ENCODE peak calls at places on chromosomes 5 and 9, in five cellular contexts. Z is left colon; J is stimulated activated naive B cell treated with anti-CD40 and anti-IgM and Interleukin-4, amounts not matched to agents 10 μg/mL and 1 μg/mL and 100 μg/mL, for 72 hours; S is activated T-helper 17 cell treated with anti-CD3 and anti-CD28 coated beads, Interleukin-2, amount 50 U/mL, for 72 hours; P is HepG2. N is an unnamed sample.

GRCh38 chr9:36187414-36187813 is 3.3 kb upstream of the CLTA start:
- ATAC-seq in Z (no peak), J (no peak), S (no peak), P (no peak), N (no peak)

GRCh38 chr9:95060246-95060645 is 257.3 kb downstream of the FANCC start:
- ATAC-seq in Z (no peak), J (no peak), S (no peak), P (no peak), N (no peak)

GRCh38 chr5:137836997-137837396 is 30.7 kb upstream of the MYOT start:
- ATAC-seq in Z (no peak), J (no peak), S (no peak), P (no peak), N (no peak)

GRCh38 chr5:172499287-172499686 is 45.0 kb upstream of the SH3PXD2B start:
- ATAC-seq in Z (no peak), J (no peak), S (no peak), P (no peak), N (no peak)

GRCh38 chr5:39412995-39413394 is 11.8 kb downstream of the DAB2 start:
- ATAC-seq in Z (no peak), J (no peak), S (no peak), P (peak; percentile 97), N (no peak)

GRCh38 chr5:54360089-54360488 is 49.7 kb upstream of the ARL15 start:
- ATAC-seq in Z (peak; percentile 14), J (no peak), S (no peak), P (no peak), N (no peak)

GRCh38 chr5:168931638-168932345 is 352.6 kb upstream of the PANK3 start:
- ATAC-seq in Z (no peak), J (peak; percentile 57), S (peak; percentile 54), P (no peak), N (no peak)

GRCh38 chr5:161376034-161376433 is 170.5 kb downstream of the GABRB2 start:
- ATAC-seq in Z (no peak), J (no peak), S (no peak), P (no peak), N (no peak)

GRCh38 chr5:179623001-179623905 is at the start of gene HNRNPH1:
- ATAC-seq in Z (peak; percentile 84), J (peak; percentile 83), S (peak; percentile 76), P (peak; percentile 62), N (peak; percentile 69)

GRCh38 chr9:33143241-33143642 is 23.9 kb downstream of the B4GALT1 start:
- ATAC-seq in Z (no peak), J (peak; percentile 62), S (peak; percentile 66), P (no peak), N (no peak)

GRCh38 chr9:116656977-116657376 is 30.1 kb upstream of the TRIM32 start:
- ATAC-seq in Z (no peak), J (no peak), S (no peak), P (no peak), N (no peak)

GRCh38 chr5:160354666-160355065 is 15.8 kb downstream of the C1QTNF2 start:
- ATAC-seq in Z (no peak), J (no peak), S (no peak), P (no peak), N (no peak)

GRCh38 chr9:87499455-87500015 is 1.9 kb downstream of the DAPK1 start:
- ATAC-seq in Z (no peak), J (no peak), S (no peak), P (no peak), N (no peak)

GRCh38 chr5:126178521-126178920 is 244.7 kb upstream of the GRAMD2B start:
- ATAC-seq in Z (no peak), J (no peak), S (no peak), P (no peak), N (no peak)

GRCh38 chr5:61450170-61450815 is 118.2 kb downstream of the ZSWIM6 start:
- ATAC-seq in Z (peak; percentile 63), J (no peak), S (no peak), P (no peak), N (no peak)

GRCh38 chr5:147835386-147835798 is 3.9 kb upstream of the SPINK1 start:
- ATAC-seq in Z (peak; percentile 19), J (no peak), S (no peak), P (peak; percentile 97), N (no peak)

GRCh38 chr9:86376016-86376415 is 21.8 kb upstream of the TUT7 start:
- ATAC-seq in Z (no peak), J (no peak), S (no peak), P (no peak), N (no peak)

GRCh38 chr5:103254921-103255320 is 3.6 kb upstream of the MACIR start:
- ATAC-seq in Z (no peak), J (no peak), S (no peak), P (no peak), N (no peak)

GRCh38 chr9:14347408-14348224 is 33.7 kb upstream of the NFIB start:
- ATAC-seq in Z (peak; percentile 73), J (no peak), S (no peak), P (peak; percentile 62), N (no peak)

GRCh38 chr5:124436294-124436693 is 310.1 kb downstream of the ZNF608 start:
- ATAC-seq in Z (no peak), J (no peak), S (no peak), P (no peak), N (no peak)

GRCh38 chr9:93491593-93492232 is 38.3 kb upstream of the FAM120AOS start:
- ATAC-seq in Z (no peak), J (no peak), S (no peak), P (no peak), N (no peak)

GRCh38 chr9:137353223-137354152 is 51.4 kb upstream of the NRARP start:
- ATAC-seq in Z (peak; percentile 3), J (no peak), S (no peak), P (no peak), N (no peak)

GRCh38 chr5:95712347-95712958 is 18.7 kb upstream of the RHOBTB3 start:
- ATAC-seq in Z (no peak), J (no peak), S (peak; percentile 87), P (no peak), N (peak; percentile 85)

GRCh38 chr5:154647760-154648143 is 107.4 kb upstream of the LARP1 start:
- ATAC-seq in Z (peak; percentile 25), J (no peak), S (no peak), P (peak; percentile 64), N (no peak)

GRCh38 chr5:891117-891836 is 1.3 kb downstream of the BRD9 start:
- ATAC-seq in Z (peak; percentile 58), J (no peak), S (no peak), P (peak; percentile 80), N (no peak)